ENCODE peak calls at places on chromosomes 6 and 20, in four cellular contexts. One of them, this sample, is unnamed. For H3K4me1, the result is how much of the 10 kb centered on the place peaks cover.

GRCh38 chr20:20003088-20003954 is 13.8 kb upstream of the NAA20 start:
- DNase-seq in cardiac muscle cell: peak
- DNase-seq in body of pancreas: peak
- DNase-seq in testis: peak
- DNase-seq in this sample: no peak

GRCh38 chr6:79170915-79171314 is 63.6 kb downstream of the HMGN3 start:
- DNase-seq in body of pancreas: no peak
- DNase-seq in testis: no peak
- DNase-seq in cardiac muscle cell: peak
- DNase-seq in this sample: no peak

GRCh38 chr6:7146079-7146828 is 38.5 kb downstream of the RREB1 start:
- DNase-seq in body of pancreas: peak
- DNase-seq in testis: peak
- DNase-seq in cardiac muscle cell: peak
- DNase-seq in this sample: peak

GRCh38 chr20:62354031-62354808 is 12.9 kb downstream of the LAMA5 start:
- DNase-seq in testis: no peak
- DNase-seq in cardiac muscle cell: no peak
- DNase-seq in body of pancreas: no peak
- DNase-seq in this sample: no peak

GRCh38 chr20:17868146-17868545 is 100.4 kb downstream of the SNX5 start:
- DNase-seq in body of pancreas: no peak
- DNase-seq in cardiac muscle cell: no peak
- DNase-seq in testis: no peak
- DNase-seq in this sample: no peak

GRCh38 chr6:73579389-73579788 is 58.6 kb upstream of the EEF1A1 start:
- DNase-seq in cardiac muscle cell: no peak
- DNase-seq in testis: no peak
- DNase-seq in body of pancreas: no peak
- DNase-seq in this sample: no peak

GRCh38 chr6:4624726-4625125 is 151.5 kb upstream of the CDYL start:
- DNase-seq in body of pancreas: no peak
- DNase-seq in cardiac muscle cell: no peak
- DNase-seq in testis: no peak
- DNase-seq in this sample: no peak

GRCh38 chr6:15513801-15514711 is 148.8 kb downstream of the DTNBP1 start:
- DNase-seq in body of pancreas: no peak
- DNase-seq in testis: no peak
- DNase-seq in cardiac muscle cell: no peak
- DNase-seq in this sample: no peak

GRCh38 chr20:6595704-6596103 is 171.8 kb upstream of the BMP2 start:
- DNase-seq in testis: no peak
- DNase-seq in body of pancreas: no peak
- DNase-seq in cardiac muscle cell: peak
- DNase-seq in this sample: no peak

GRCh38 chr20:5996765-5997164 is 46.3 kb downstream of the MCM8 start:
- DNase-seq in cardiac muscle cell: no peak
- DNase-seq in testis: no peak
- DNase-seq in body of pancreas: no peak
- DNase-seq in this sample: no peak

GRCh38 chr6:44064089-44064947 is 62.9 kb downstream of the MRPL14 start:
- DNase-seq in body of pancreas: peak
- DNase-seq in cardiac muscle cell: peak
- DNase-seq in testis: peak
- DNase-seq in this sample: peak

GRCh38 chr6:11161031-11161966 is 49.8 kb upstream of the ERVFRD-1 start:
- DNase-seq in body of pancreas: no peak
- DNase-seq in cardiac muscle cell: no peak
- DNase-seq in testis: no peak
- DNase-seq in this sample: peak

DNA sequence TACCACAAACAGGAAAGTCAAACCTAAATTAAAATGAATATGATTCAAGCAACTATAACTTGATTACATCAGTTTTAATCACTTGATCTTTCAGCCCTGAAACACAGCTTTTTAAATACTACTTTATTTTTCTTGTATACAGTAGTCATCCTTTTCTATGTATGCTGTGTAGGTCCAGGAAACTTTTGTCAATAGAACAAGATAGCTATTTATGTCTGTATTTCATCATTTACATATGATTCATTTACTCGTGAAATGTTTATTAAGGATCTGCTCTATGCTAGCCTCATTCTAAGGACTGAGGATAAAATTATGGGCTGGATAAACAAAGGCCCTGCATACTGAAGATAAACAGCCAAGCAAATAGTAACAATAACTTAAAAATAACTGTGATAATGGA is 930.2 kb downstream of the TFAP2A start:
- DNase-seq in cardiac muscle cell: no peak
- DNase-seq in testis: no peak
- DNase-seq in body of pancreas: no peak
- DNase-seq in this sample: no peak
- H3K4me1 ChIP-seq in cardiac muscle cell: under half
- H3K4me1 ChIP-seq in testis: under half
- H3K4me1 ChIP-seq in body of pancreas: under half
- H3K4me1 ChIP-seq in this sample: under half

GRCh38 chr20:59010321-59010994 is 3.4 kb upstream of the CTSZ start:
- DNase-seq in body of pancreas: no peak
- DNase-seq in testis: no peak
- DNase-seq in cardiac muscle cell: peak
- DNase-seq in this sample: peak
- H3K27ac ChIP-seq in body of pancreas: peak
- H3K27ac ChIP-seq in testis: no peak
- H3K27ac ChIP-seq in cardiac muscle cell: no peak
- H3K27ac ChIP-seq in this sample: peak

DNA sequence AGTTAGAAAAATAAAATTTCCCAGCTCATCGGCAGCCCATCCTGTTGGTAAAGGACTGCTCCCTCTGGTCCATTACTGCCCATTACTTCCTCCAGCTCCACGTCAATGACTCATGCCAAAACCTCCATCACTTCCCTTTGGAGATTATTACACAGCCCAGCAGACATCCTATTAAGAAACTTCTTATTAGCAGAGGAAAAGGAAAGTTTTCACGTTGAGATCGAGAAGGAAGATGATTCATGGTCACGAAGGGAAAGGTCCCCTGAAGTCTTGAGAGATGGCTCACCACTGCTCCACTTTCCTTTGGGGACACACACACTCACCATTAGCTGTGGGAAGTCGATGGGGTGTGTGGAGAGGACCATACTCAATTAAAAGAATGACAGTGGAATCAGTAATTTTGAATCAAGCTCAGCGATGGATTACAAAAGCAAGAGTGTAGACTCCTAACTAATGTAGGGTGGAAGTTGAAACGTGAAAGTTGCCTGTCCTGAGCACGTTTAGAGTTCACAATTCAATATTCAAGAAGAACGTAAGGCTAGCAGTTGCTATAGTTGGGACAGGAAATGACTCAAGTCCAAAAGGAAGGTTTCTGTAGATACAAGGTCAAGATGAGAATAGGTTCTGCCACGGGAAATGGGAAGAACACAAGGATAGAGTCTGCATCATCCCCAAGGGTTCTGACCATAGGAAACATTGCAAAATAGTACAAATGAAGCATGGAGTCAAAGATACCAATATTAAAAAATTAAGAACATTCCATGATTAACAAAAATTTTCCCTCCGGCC is 21.6 kb downstream of the SASH1 start:
- DNase-seq in testis: no peak
- DNase-seq in body of pancreas: no peak
- DNase-seq in cardiac muscle cell: peak
- DNase-seq in this sample: no peak
- H3K4me1 ChIP-seq in testis: under half
- H3K4me1 ChIP-seq in body of pancreas: under half
- H3K4me1 ChIP-seq in cardiac muscle cell: under half
- H3K4me1 ChIP-seq in this sample: under half

GRCh38 chr20:8155229-8155628 is 23.2 kb downstream of the PLCB1 start:
- DNase-seq in cardiac muscle cell: no peak
- DNase-seq in testis: no peak
- DNase-seq in body of pancreas: no peak
- DNase-seq in this sample: no peak

GRCh38 chr20:8154636-8155035 is 22.6 kb downstream of the PLCB1 start:
- DNase-seq in body of pancreas: no peak
- DNase-seq in testis: no peak
- DNase-seq in cardiac muscle cell: peak
- DNase-seq in this sample: no peak

GRCh38 chr20:8152847-8153246 is 20.8 kb downstream of the PLCB1 start:
- DNase-seq in testis: no peak
- DNase-seq in body of pancreas: no peak
- DNase-seq in cardiac muscle cell: no peak
- DNase-seq in this sample: no peak

GRCh38 chr20:8152183-8152582 is 20.1 kb downstream of the PLCB1 start:
- DNase-seq in body of pancreas: no peak
- DNase-seq in cardiac muscle cell: peak
- DNase-seq in testis: no peak
- DNase-seq in this sample: no peak

GRCh38 chr20:8153281-8153908 is 21.3 kb downstream of the PLCB1 start:
- DNase-seq in cardiac muscle cell: peak
- DNase-seq in body of pancreas: no peak
- DNase-seq in testis: no peak
- DNase-seq in this sample: no peak
- H3K27ac ChIP-seq in cardiac muscle cell: no peak
- H3K27ac ChIP-seq in body of pancreas: peak
- H3K27ac ChIP-seq in testis: no peak
- H3K27ac ChIP-seq in this sample: no peak

GRCh38 chr20:50710492-50711063 is 19.2 kb upstream of the RIPOR3 start:
- DNase-seq in cardiac muscle cell: peak
- DNase-seq in testis: no peak
- DNase-seq in body of pancreas: peak
- DNase-seq in this sample: no peak

GRCh38 chr20:50709574-50709973 is 18.2 kb upstream of the RIPOR3 start:
- DNase-seq in cardiac muscle cell: peak
- DNase-seq in body of pancreas: no peak
- DNase-seq in testis: no peak
- DNase-seq in this sample: no peak

GRCh38 chr20:50711113-50711825 is 19.9 kb upstream of the RIPOR3 start:
- DNase-seq in body of pancreas: no peak
- DNase-seq in testis: no peak
- DNase-seq in cardiac muscle cell: no peak
- DNase-seq in this sample: no peak

GRCh38 chr20:50712771-50713676 is 18.4 kb upstream of the PARD6B start:
- DNase-seq in testis: no peak
- DNase-seq in cardiac muscle cell: no peak
- DNase-seq in body of pancreas: no peak
- DNase-seq in this sample: no peak

GRCh38 chr20:50708845-50709555 is 17.7 kb upstream of the RIPOR3 start:
- DNase-seq in body of pancreas: peak
- DNase-seq in testis: no peak
- DNase-seq in cardiac muscle cell: no peak
- DNase-seq in this sample: no peak
- H3K4me1 ChIP-seq in body of pancreas: under half
- H3K4me1 ChIP-seq in testis: under half
- H3K4me1 ChIP-seq in cardiac muscle cell: under half
- H3K4me1 ChIP-seq in this sample: under half